ENCODE peak calls at places on chromosomes 2 and 18, in eight cellular contexts. One of them, this sample, is unnamed.

GRCh38 chr18:35456181-35456850 is 41.4 kb downstream of the INO80C start:
- DNase-seq in AG08396: no peak
- DNase-seq in omental fat pad: no peak
- DNase-seq in Right ventricle myocardium superior: no peak
- DNase-seq in T follicular helper cell: no peak
- DNase-seq in germinal center: no peak
- DNase-seq in hippocampal formation: no peak
- DNase-seq in AG10803: no peak
- DNase-seq in this sample: no peak

GRCh38 chr18:6714027-6714426 is 15.5 kb upstream of the ARHGAP28 start:
- DNase-seq in AG08396: no peak
- DNase-seq in omental fat pad: no peak
- DNase-seq in Right ventricle myocardium superior: no peak
- DNase-seq in T follicular helper cell: no peak
- DNase-seq in germinal center: no peak
- DNase-seq in hippocampal formation: no peak
- DNase-seq in AG10803: no peak
- DNase-seq in this sample: no peak

GRCh38 chr2:97765933-97766332 is 52.6 kb downstream of the ZAP70 start:
- DNase-seq in AG08396: no peak
- DNase-seq in omental fat pad: no peak
- DNase-seq in Right ventricle myocardium superior: no peak
- DNase-seq in T follicular helper cell: no peak
- DNase-seq in germinal center: no peak
- DNase-seq in hippocampal formation: no peak
- DNase-seq in AG10803: no peak
- DNase-seq in this sample: no peak

GRCh38 chr2:155748126-155748525 is 584.4 kb downstream of the NR4A2 start:
- DNase-seq in AG08396: no peak
- DNase-seq in omental fat pad: no peak
- DNase-seq in Right ventricle myocardium superior: no peak
- DNase-seq in T follicular helper cell: no peak
- DNase-seq in germinal center: no peak
- DNase-seq in hippocampal formation: no peak
- DNase-seq in AG10803: no peak
- DNase-seq in this sample: no peak

GRCh38 chr2:29688429-29688828 is 233.0 kb downstream of the ALK start:
- DNase-seq in AG08396: no peak
- DNase-seq in omental fat pad: no peak
- DNase-seq in Right ventricle myocardium superior: no peak
- DNase-seq in T follicular helper cell: no peak
- DNase-seq in germinal center: no peak
- DNase-seq in hippocampal formation: no peak
- DNase-seq in AG10803: no peak
- DNase-seq in this sample: no peak

GRCh38 chr2:104487381-104487780 is 366.5 kb upstream of the POU3F3 start:
- DNase-seq in AG08396: no peak
- DNase-seq in omental fat pad: no peak
- DNase-seq in Right ventricle myocardium superior: no peak
- DNase-seq in T follicular helper cell: no peak
- DNase-seq in germinal center: no peak
- DNase-seq in hippocampal formation: no peak
- DNase-seq in AG10803: no peak
- DNase-seq in this sample: no peak

GRCh38 chr2:239324456-239324855 is 76.4 kb downstream of the HDAC4 start:
- DNase-seq in AG08396: no peak
- DNase-seq in omental fat pad: no peak
- DNase-seq in Right ventricle myocardium superior: no peak
- DNase-seq in T follicular helper cell: no peak
- DNase-seq in germinal center: no peak
- DNase-seq in hippocampal formation: no peak
- DNase-seq in AG10803: no peak
- DNase-seq in this sample: no peak

GRCh38 chr2:237604960-237605359 is 14.4 kb upstream of the RAB17 start:
- DNase-seq in AG08396: no peak
- DNase-seq in omental fat pad: no peak
- DNase-seq in Right ventricle myocardium superior: no peak
- DNase-seq in T follicular helper cell: no peak
- DNase-seq in germinal center: no peak
- DNase-seq in hippocampal formation: no peak
- DNase-seq in AG10803: peak
- DNase-seq in this sample: peak

GRCh38 chr2:64990823-64991222 is 1.6 kb downstream of the SLC1A4 start:
- DNase-seq in AG08396: no peak
- DNase-seq in omental fat pad: no peak
- DNase-seq in Right ventricle myocardium superior: no peak
- DNase-seq in T follicular helper cell: no peak
- DNase-seq in germinal center: no peak
- DNase-seq in hippocampal formation: no peak
- DNase-seq in AG10803: no peak
- DNase-seq in this sample: no peak

GRCh38 chr2:237154050-237154638 is 68.5 kb downstream of the COPS8 start:
- DNase-seq in AG08396: peak
- DNase-seq in omental fat pad: no peak
- DNase-seq in Right ventricle myocardium superior: no peak
- DNase-seq in T follicular helper cell: peak
- DNase-seq in germinal center: peak
- DNase-seq in hippocampal formation: no peak
- DNase-seq in AG10803: peak
- DNase-seq in this sample: peak

GRCh38 chr18:55233850-55234249 is 274.6 kb upstream of the CCDC68 start:
- DNase-seq in AG08396: no peak
- DNase-seq in omental fat pad: no peak
- DNase-seq in Right ventricle myocardium superior: no peak
- DNase-seq in T follicular helper cell: no peak
- DNase-seq in germinal center: no peak
- DNase-seq in hippocampal formation: no peak
- DNase-seq in AG10803: no peak
- DNase-seq in this sample: no peak

GRCh38 chr2:195495356-195495755 is 161.7 kb upstream of the SLC39A10 start:
- DNase-seq in AG08396: no peak
- DNase-seq in omental fat pad: no peak
- DNase-seq in Right ventricle myocardium superior: no peak
- DNase-seq in T follicular helper cell: no peak
- DNase-seq in germinal center: no peak
- DNase-seq in hippocampal formation: no peak
- DNase-seq in AG10803: no peak
- DNase-seq in this sample: no peak

GRCh38 chr2:150588210-150588870 is 100.9 kb upstream of the RND3 start:
- DNase-seq in AG08396: no peak
- DNase-seq in omental fat pad: no peak
- DNase-seq in Right ventricle myocardium superior: no peak
- DNase-seq in T follicular helper cell: no peak
- DNase-seq in germinal center: no peak
- DNase-seq in hippocampal formation: no peak
- DNase-seq in AG10803: peak
- DNase-seq in this sample: peak

GRCh38 chr2:156005999-156006712 is 326.4 kb downstream of the NR4A2 start:
- DNase-seq in AG08396: no peak
- DNase-seq in omental fat pad: no peak
- DNase-seq in Right ventricle myocardium superior: no peak
- DNase-seq in T follicular helper cell: no peak
- DNase-seq in germinal center: no peak
- DNase-seq in hippocampal formation: no peak
- DNase-seq in AG10803: no peak
- DNase-seq in this sample: peak

GRCh38 chr2:9937258-9937657 is 14.2 kb upstream of the GRHL1 start:
- DNase-seq in AG08396: no peak
- DNase-seq in omental fat pad: no peak
- DNase-seq in Right ventricle myocardium superior: no peak
- DNase-seq in T follicular helper cell: no peak
- DNase-seq in germinal center: no peak
- DNase-seq in hippocampal formation: no peak
- DNase-seq in AG10803: no peak
- DNase-seq in this sample: no peak

GRCh38 chr18:34738173-34738894 is 28.2 kb downstream of the DTNA start:
- DNase-seq in AG08396: peak
- DNase-seq in omental fat pad: no peak
- DNase-seq in Right ventricle myocardium superior: no peak
- DNase-seq in T follicular helper cell: no peak
- DNase-seq in germinal center: no peak
- DNase-seq in hippocampal formation: no peak
- DNase-seq in AG10803: no peak
- DNase-seq in this sample: peak

GRCh38 chr2:110931648-110932047 is 189.1 kb upstream of the BCL2L11 start:
- DNase-seq in AG08396: no peak
- DNase-seq in omental fat pad: no peak
- DNase-seq in Right ventricle myocardium superior: no peak
- DNase-seq in T follicular helper cell: no peak
- DNase-seq in germinal center: no peak
- DNase-seq in hippocampal formation: no peak
- DNase-seq in AG10803: peak
- DNase-seq in this sample: no peak

GRCh38 chr2:8118940-8119781 is 562.7 kb upstream of the ID2 start:
- DNase-seq in AG08396: no peak
- DNase-seq in omental fat pad: no peak
- DNase-seq in Right ventricle myocardium superior: no peak
- DNase-seq in T follicular helper cell: no peak
- DNase-seq in germinal center: no peak
- DNase-seq in hippocampal formation: no peak
- DNase-seq in AG10803: no peak
- DNase-seq in this sample: no peak

GRCh38 chr2:191806396-191806795 is 40.5 kb downstream of the CAVIN2 start:
- DNase-seq in AG08396: no peak
- DNase-seq in omental fat pad: no peak
- DNase-seq in Right ventricle myocardium superior: no peak
- DNase-seq in T follicular helper cell: no peak
- DNase-seq in germinal center: no peak
- DNase-seq in hippocampal formation: no peak
- DNase-seq in AG10803: peak
- DNase-seq in this sample: no peak

GRCh38 chr2:218877891-218878290 is 2.8 kb upstream of the WNT10A start:
- DNase-seq in AG08396: no peak
- DNase-seq in omental fat pad: no peak
- DNase-seq in Right ventricle myocardium superior: no peak
- DNase-seq in T follicular helper cell: no peak
- DNase-seq in germinal center: no peak
- DNase-seq in hippocampal formation: no peak
- DNase-seq in AG10803: no peak
- DNase-seq in this sample: no peak

GRCh38 chr2:101124684-101125366 is 26.4 kb downstream of the TBC1D8 start:
- DNase-seq in AG08396: peak
- DNase-seq in omental fat pad: peak
- DNase-seq in Right ventricle myocardium superior: peak
- DNase-seq in T follicular helper cell: no peak
- DNase-seq in germinal center: no peak
- DNase-seq in hippocampal formation: no peak
- DNase-seq in AG10803: peak
- DNase-seq in this sample: peak

GRCh38 chr2:225272173-225272572 is 127.3 kb upstream of the NYAP2 start:
- DNase-seq in AG08396: no peak
- DNase-seq in omental fat pad: no peak
- DNase-seq in Right ventricle myocardium superior: no peak
- DNase-seq in T follicular helper cell: no peak
- DNase-seq in germinal center: no peak
- DNase-seq in hippocampal formation: no peak
- DNase-seq in AG10803: no peak
- DNase-seq in this sample: no peak

GRCh38 chr2:233240897-233241296 is 10.6 kb upstream of the ATG16L1 start:
- DNase-seq in AG08396: no peak
- DNase-seq in omental fat pad: no peak
- DNase-seq in Right ventricle myocardium superior: no peak
- DNase-seq in T follicular helper cell: no peak
- DNase-seq in germinal center: peak
- DNase-seq in hippocampal formation: no peak
- DNase-seq in AG10803: no peak
- DNase-seq in this sample: no peak

GRCh38 chr2:43637030-43637803 is at the start of gene PLEKHH2:
- DNase-seq in AG08396: peak
- DNase-seq in omental fat pad: peak
- DNase-seq in Right ventricle myocardium superior: peak
- DNase-seq in T follicular helper cell: peak
- DNase-seq in germinal center: peak
- DNase-seq in hippocampal formation: peak
- DNase-seq in AG10803: peak
- DNase-seq in this sample: peak

GRCh38 chr2:15177103-15177502 is 384.0 kb downstream of the NBAS start:
- DNase-seq in AG08396: no peak
- DNase-seq in omental fat pad: no peak
- DNase-seq in Right ventricle myocardium superior: no peak
- DNase-seq in T follicular helper cell: peak
- DNase-seq in germinal center: no peak
- DNase-seq in hippocampal formation: no peak
- DNase-seq in AG10803: no peak
- DNase-seq in this sample: no peak

GRCh38 chr2:237345891-237346640 is 67.9 kb downstream of the COL6A3 start:
- DNase-seq in AG08396: no peak
- DNase-seq in omental fat pad: no peak
- DNase-seq in Right ventricle myocardium superior: no peak
- DNase-seq in T follicular helper cell: no peak
- DNase-seq in germinal center: no peak
- DNase-seq in hippocampal formation: no peak
- DNase-seq in AG10803: peak
- DNase-seq in this sample: no peak

GRCh38 chr2:44044281-44044720 is 48.5 kb upstream of the LRPPRC start:
- DNase-seq in AG08396: peak
- DNase-seq in omental fat pad: peak
- DNase-seq in Right ventricle myocardium superior: peak
- DNase-seq in T follicular helper cell: peak
- DNase-seq in germinal center: peak
- DNase-seq in hippocampal formation: peak
- DNase-seq in AG10803: peak
- DNase-seq in this sample: peak

GRCh38 chr2:187847245-187848208 is 293.3 kb upstream of the TFPI start:
- DNase-seq in AG08396: no peak
- DNase-seq in omental fat pad: no peak
- DNase-seq in Right ventricle myocardium superior: no peak
- DNase-seq in T follicular helper cell: no peak
- DNase-seq in germinal center: no peak
- DNase-seq in hippocampal formation: no peak
- DNase-seq in AG10803: no peak
- DNase-seq in this sample: no peak

GRCh38 chr2:167127135-167127534 is 238.9 kb downstream of the XIRP2 start:
- DNase-seq in AG08396: no peak
- DNase-seq in omental fat pad: no peak
- DNase-seq in Right ventricle myocardium superior: no peak
- DNase-seq in T follicular helper cell: no peak
- DNase-seq in germinal center: no peak
- DNase-seq in hippocampal formation: no peak
- DNase-seq in AG10803: peak
- DNase-seq in this sample: no peak

This sample was measured in A549.